ENCODE peak calls at places on chromosome 2, in eight cellular contexts. L is A673; C is astrocyte; E is fibroblast of the conjunctiva; M is activated CD8-positive, alpha-beta memory T cell treated with anti-CD3 and anti-CD28 coated beads for 48 hours; N is fibroblast of mammary gland; P is iPS-NIHi11; H is CD4-positive, alpha-beta T cell. R is an unnamed sample.

GRCh38 chr2:37230581-37230980 is 815 bp downstream of the CEBPZ start:
- DNase-seq in C (peak; percentile 12), P (peak; percentile 11), N (peak; percentile 21), E (no peak), H (no peak), L (peak; percentile 8), M (no peak), R (peak; percentile 37)

GRCh38 chr2:169819106-169819505 is 5.6 kb downstream of the METTL5 start:
- DNase-seq in L (peak; percentile 11), P (no peak), C (no peak), E (peak; percentile 56), H (no peak), N (peak; percentile 77), M (no peak), R (peak; percentile 42)

GRCh38 chr2:164205347-164205746 is 415.9 kb downstream of the GRB14 start:
- DNase-seq in M (no peak), N (peak; percentile 58), L (no peak), H (no peak), P (no peak), E (peak; percentile 41), C (peak; percentile 72), R (no peak)

GRCh38 chr2:110097506-110098220 is 18.0 kb downstream of the MALL start:
- DNase-seq in M (no peak), N (no peak), C (no peak), L (no peak), E (no peak), P (no peak), H (no peak), R (no peak)

GRCh38 chr2:96549967-96550786 is 13.6 kb downstream of the ARID5A start:
- DNase-seq in M (no peak), H (no peak), C (no peak), N (no peak), E (no peak), L (no peak), P (peak; percentile 74), R (peak; percentile 76)

GRCh38 chr2:128346811-128347558 is 28.3 kb upstream of the HS6ST1 start:
- DNase-seq in P (no peak), M (no peak), H (no peak), N (no peak), C (no peak), E (no peak), L (no peak), R (no peak)

GRCh38 chr2:8679827-8680731 is 1.8 kb upstream of the ID2 start:
- DNase-seq in P (no peak), C (peak; percentile 66), E (no peak), L (peak; percentile 72), H (no peak), M (no peak), N (peak; percentile 70), R (peak; percentile 46)

GRCh38 chr2:234378440-234378839 is 118.4 kb downstream of the ARL4C start:
- DNase-seq in H (no peak), P (no peak), L (no peak), E (peak; percentile 53), M (no peak), N (peak; percentile 61), C (peak; percentile 58), R (no peak)

GRCh38 chr2:210477496-210477895 is 937 bp upstream of the LANCL1 start:
- DNase-seq in M (no peak), E (peak; percentile 36), N (peak; percentile 81), C (peak; percentile 8), P (peak; percentile 59), L (no peak), H (no peak), R (peak; percentile 35)

GRCh38 chr2:58157754-58158153 is 83.4 kb downstream of the FANCL start:
- DNase-seq in P (no peak), H (no peak), N (no peak), C (no peak), M (no peak), L (no peak), E (no peak), R (no peak)

GRCh38 chr2:37566517-37566961 is 104.9 kb downstream of the CDC42EP3 start:
- DNase-seq in H (no peak), C (peak; percentile 70), L (peak; percentile 92), M (no peak), E (peak; percentile 44), N (peak; percentile 88), P (no peak), R (no peak)

GRCh38 chr2:172172513-172173217 is 70.0 kb upstream of the DLX2 start:
- DNase-seq in C (peak; percentile 10), L (peak; percentile 65), H (peak; percentile 57), P (peak; percentile 94), M (no peak), N (peak; percentile 26), E (peak; percentile 8), R (peak; percentile 85)

GRCh38 chr2:76008001-76008702 is 297.4 kb upstream of the GCFC2 start:
- DNase-seq in E (no peak), C (no peak), P (no peak), H (no peak), L (peak; percentile 56), N (no peak), M (no peak), R (peak; percentile 98)

GRCh38 chr2:134408791-134409190 is 154.9 kb downstream of the MGAT5 start:
- DNase-seq in N (peak; percentile 63), C (peak; percentile 68), H (no peak), P (no peak), L (no peak), M (no peak), E (no peak), R (no peak)

GRCh38 chr2:137173514-137173913 is 408.2 kb downstream of the THSD7B start:
- DNase-seq in C (peak; percentile 94), P (peak; percentile 53), N (peak; percentile 84), H (no peak), E (no peak), M (no peak), L (no peak), R (peak; percentile 19)

GRCh38 chr2:45256867-45257641 is 247.8 kb upstream of the SIX2 start:
- DNase-seq in C (no peak), E (no peak), M (no peak), N (no peak), L (no peak), H (no peak), P (peak; percentile 52), R (no peak)

GRCh38 chr2:172095905-172096660 is 6.6 kb downstream of the DLX2 start:
- DNase-seq in L (peak; percentile 80), E (no peak), P (peak; percentile 26), M (no peak), H (no peak), C (no peak), N (no peak), R (peak; percentile 49)

GRCh38 chr2:15031745-15032240 is 399.3 kb downstream of the LRATD1 start:
- DNase-seq in C (no peak), H (no peak), E (no peak), L (no peak), N (no peak), P (peak; percentile 34), M (no peak), R (peak; percentile 34)

GRCh38 chr2:8999802-9000201 is 3.7 kb downstream of the MBOAT2 start:
- DNase-seq in N (no peak), P (no peak), C (no peak), E (no peak), H (no peak), L (no peak), M (no peak), R (no peak)

GRCh38 chr2:211181626-211182025 is 625.2 kb downstream of the CPS1 start:
- DNase-seq in N (no peak), P (no peak), E (no peak), C (peak; percentile 6), H (no peak), M (no peak), L (no peak), R (no peak)

GRCh38 chr2:173149491-173149890 is 73.8 kb downstream of the MAP3K20 start:
- DNase-seq in L (no peak), C (no peak), N (no peak), P (no peak), H (peak; percentile 2), E (no peak), M (no peak), R (no peak)

R was measured in NCI-H82.